ENCODE peak calls at places on chromosome 13, in seven cellular contexts. I is upper lobe of right lung, H is colonic mucosa, O is left ventricle myocardium inferior, P is uterus, Q is body of pancreas, Y is hepatocyte. F is an unnamed sample. For H3K4me1, the result is how much of the 10 kb centered on the place peaks cover.

GRCh38 chr13:37701306-37701705 is 102.7 kb upstream of the POSTN start:
- DNase-seq in I (no peak), H (no peak), O (no peak), P (no peak), Q (no peak), Y (no peak), F (no peak)

GRCh38 chr13:37316935-37317334 is 211.5 kb upstream of the CSNK1A1L start:
- DNase-seq in I (no peak), H (no peak), O (no peak), P (no peak), Q (no peak), Y (no peak), F (no peak)

GRCh38 chr13:77980592-77980991 is 62.0 kb upstream of the EDNRB start:
- DNase-seq in I (no peak), H (no peak), O (no peak), P (no peak), Q (no peak), Y (peak), F (no peak)

GRCh38 chr13:113641426-113641825 is 16.6 kb downstream of the ATP4B start:
- DNase-seq in I (no peak), H (no peak), O (peak), P (no peak), Q (peak), Y (no peak), F (no peak)

GRCh38 chr13:63910406-63910957 is 2494.8 kb upstream of the PCDH20 start:
- DNase-seq in I (no peak), H (no peak), O (no peak), P (no peak), Q (peak), Y (peak), F (no peak)

GRCh38 chr13:109211616-109212015 is 574.8 kb downstream of the IRS2 start:
- DNase-seq in I (no peak), H (no peak), O (no peak), P (no peak), Q (no peak), Y (no peak), F (no peak)

GRCh38 chr13:94416454-94417080 is 62.9 kb downstream of the DCT start:
- DNase-seq in I (no peak), H (no peak), O (no peak), P (no peak), Q (peak), Y (peak), F (no peak)

GRCh38 chr13:97125810-97126738 is 96.1 kb upstream of the MBNL2 start:
- DNase-seq in I (no peak), H (no peak), O (peak), P (peak), Q (no peak), Y (peak), F (no peak)

GRCh38 chr13:39144391-39144790 is 106.1 kb downstream of the NHLRC3 start:
- DNase-seq in I (no peak), H (no peak), O (no peak), P (no peak), Q (no peak), Y (no peak), F (no peak)

GRCh38 chr13:44653261-44653660 is 77.1 kb upstream of the TSC22D1 start:
- DNase-seq in I (no peak), H (no peak), O (no peak), P (no peak), Q (no peak), Y (no peak), F (no peak)

GRCh38 chr13:41458939-41459753 is 1.8 kb downstream of the RGCC start:
- DNase-seq in I (peak), H (peak), O (peak), P (no peak), Q (peak), Y (peak), F (peak)

GRCh38 chr13:24184855-24185254 is 24.3 kb downstream of the SPATA13 start:
- DNase-seq in I (no peak), H (no peak), O (no peak), P (no peak), Q (peak), Y (no peak), F (no peak)

GRCh38 chr13:23711355-23711754 is 141.1 kb downstream of the TNFRSF19 start:
- DNase-seq in I (no peak), H (no peak), O (no peak), P (no peak), Q (no peak), Y (no peak), F (no peak)

GRCh38 chr13:23828866-23829265 is 60.3 kb downstream of the MIPEP start:
- DNase-seq in I (no peak), H (no peak), O (no peak), P (no peak), Q (no peak), Y (no peak), F (no peak)

GRCh38 chr13:44652223-44652622 is 76.1 kb upstream of the TSC22D1 start:
- DNase-seq in I (no peak), H (no peak), O (no peak), P (no peak), Q (no peak), Y (no peak), F (no peak)

GRCh38 chr13:76848596-76848995 is 37.6 kb downstream of the KCTD12 start:
- DNase-seq in I (peak), H (no peak), O (peak), P (peak), Q (no peak), Y (no peak), F (no peak)

GRCh38 chr13:93730780-93731179 is 504.2 kb downstream of the GPC6 start:
- DNase-seq in I (no peak), H (no peak), O (no peak), P (no peak), Q (no peak), Y (no peak), F (no peak)

GRCh38 chr13:109297628-109298027 is 488.8 kb downstream of the IRS2 start:
- DNase-seq in I (no peak), H (no peak), O (no peak), P (no peak), Q (no peak), Y (no peak), F (no peak)

GRCh38 chr13:71864981-71865857 is 1.8 kb downstream of the DACH1 start:
- DNase-seq in I (peak), H (peak), O (peak), P (peak), Q (peak), Y (peak), F (peak)

GRCh38 chr13:21022694-21023325 is 38.6 kb downstream of the LATS2 start:
- DNase-seq in I (no peak), H (no peak), O (no peak), P (no peak), Q (no peak), Y (no peak), F (no peak)

GRCh38 chr13:35839746-35840273 is 291.4 kb downstream of the DCLK1 start:
- DNase-seq in I (no peak), H (no peak), O (no peak), P (no peak), Q (no peak), Y (no peak), F (no peak)

GRCh38 chr13:113724780-113725315 is 34.2 kb upstream of the TMEM255B start:
- DNase-seq in I (peak), H (peak), O (peak), P (peak), Q (peak), Y (peak), F (peak)

GRCh38 chr13:46812398-46812797 is 15.4 kb upstream of the ESD start:
- DNase-seq in I (no peak), H (no peak), O (no peak), P (no peak), Q (no peak), Y (no peak), F (no peak)

GRCh38 chr13:101552797-101553196 is 100.3 kb downstream of the ITGBL1 start:
- DNase-seq in I (no peak), H (no peak), O (no peak), P (no peak), Q (no peak), Y (no peak), F (no peak)

GRCh38 chr13:23407996-23408395 is 25.5 kb downstream of the SACS start:
- DNase-seq in I (no peak), H (no peak), O (no peak), P (no peak), Q (no peak), Y (no peak), F (no peak)

GRCh38 chr13:51444922-51445321 is 7.9 kb downstream of the INTS6 start:
- DNase-seq in I (no peak), H (no peak), O (no peak), P (no peak), Q (no peak), Y (no peak), F (no peak)

GRCh38 chr13:36418022-36418805 is 14.1 kb upstream of the CCNA1 start:
- DNase-seq in I (no peak), H (no peak), O (no peak), P (no peak), Q (no peak), Y (no peak), F (no peak)

GRCh38 chr13:40668335-40668734 is 1.9 kb upstream of the FOXO1 start:
- DNase-seq in I (no peak), H (peak), O (peak), P (peak), Q (no peak), Y (peak), F (peak)

GRCh38 chr13:71801781-71802180 is 65.2 kb downstream of the DACH1 start:
- DNase-seq in I (no peak), H (no peak), O (no peak), P (no peak), Q (no peak), Y (no peak), F (no peak)

GRCh38 chr13:29758591-29759114 is 91.8 kb downstream of the UBL3 start:
- DNase-seq in I (peak), H (peak), O (no peak), P (no peak), Q (peak), Y (no peak), F (no peak)
- H3K27ac ChIP-seq in I (no peak), H (no peak), O (no peak), P (no peak), Q (no peak), Y (no peak), F (no peak)

DNA sequence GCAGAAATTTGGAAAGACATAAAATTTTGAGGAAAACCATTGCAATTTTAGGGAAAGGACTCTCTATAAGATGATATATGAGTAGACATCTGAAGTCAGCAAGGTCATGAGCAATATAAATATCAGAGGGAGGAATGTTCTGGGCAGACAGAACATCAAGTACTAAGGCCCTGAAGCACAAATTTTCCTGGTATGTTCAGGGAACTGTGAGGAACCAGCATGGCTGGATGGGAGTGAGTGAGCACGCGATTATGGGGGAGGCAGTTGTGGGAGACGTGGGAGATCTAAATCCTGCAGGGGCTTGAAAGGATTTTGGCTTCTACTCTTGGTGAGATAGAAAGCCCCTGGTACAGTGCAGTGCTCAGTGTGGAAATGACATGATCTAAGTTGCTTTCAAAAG is 112.0 kb downstream of the TBC1D4 start:
- DNase-seq in I (no peak), H (no peak), O (no peak), P (peak), Q (no peak), Y (no peak), F (no peak)
- H3K4me1 ChIP-seq in I (under half), H (under half), O (half or more), P (under half), Q (under half), Y (under half), F (under half)

GRCh38 chr13:98143157-98143553 is 261 bp downstream of the FARP1 start:
- DNase-seq in I (peak), H (no peak), O (peak), P (peak), Q (no peak), Y (no peak), F (peak)

GRCh38 chr13:98141509-98141908 is 1.4 kb upstream of the FARP1 start:
- DNase-seq in I (no peak), H (no peak), O (no peak), P (no peak), Q (no peak), Y (no peak), F (no peak)

GRCh38 chr13:98143601-98144500 is 957 bp downstream of the FARP1 start:
- DNase-seq in I (peak), H (peak), O (peak), P (peak), Q (peak), Y (peak), F (peak)

GRCh38 chr13:98141938-98142426 is 912 bp upstream of the FARP1 start:
- DNase-seq in I (no peak), H (peak), O (peak), P (no peak), Q (peak), Y (peak), F (peak)

DNA sequence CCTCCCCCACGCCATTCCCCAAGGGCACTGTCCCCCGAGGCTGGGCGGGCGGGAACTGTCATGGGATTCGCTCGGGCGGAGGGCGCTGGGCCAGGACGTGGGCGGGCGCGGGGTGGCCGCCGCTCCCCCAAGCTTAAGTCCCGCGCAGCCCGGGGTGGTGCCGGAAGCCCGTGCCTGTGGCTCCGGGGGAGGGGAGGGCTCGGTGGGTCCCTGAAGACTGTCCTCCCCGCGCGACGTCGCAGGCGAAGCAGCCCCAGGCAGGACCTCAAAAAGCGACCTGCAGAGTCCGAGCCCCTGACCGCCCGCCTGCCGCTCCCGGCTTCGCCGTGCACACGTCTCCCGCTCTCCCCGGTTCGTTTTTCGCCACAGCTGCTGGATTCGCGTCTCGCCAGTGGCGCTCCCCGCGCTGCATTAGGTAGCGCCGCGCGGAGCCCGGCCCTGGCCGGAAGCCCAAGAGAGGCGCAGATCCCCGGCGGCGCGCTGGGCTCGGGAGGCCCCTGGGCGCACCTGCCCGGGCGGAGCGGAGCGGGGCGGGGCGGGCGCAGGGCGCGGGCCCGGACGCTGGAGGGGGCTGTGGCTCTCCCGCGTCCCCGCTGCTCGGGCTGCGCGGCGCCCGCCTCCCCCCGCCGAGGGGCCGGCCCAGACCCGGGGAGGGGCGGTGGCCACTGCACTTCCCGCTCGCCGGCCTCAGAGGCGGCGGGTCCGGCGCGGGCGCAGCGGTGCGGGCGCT is at the start of gene FARP1:
- DNase-seq in I (peak), H (peak), O (peak), P (peak), Q (peak), Y (peak), F (peak)
- TF ChIP-seq CTCF in I (peak), H (no peak), O (peak), P (peak), Q (peak), Y (peak), F (peak)

DNA sequence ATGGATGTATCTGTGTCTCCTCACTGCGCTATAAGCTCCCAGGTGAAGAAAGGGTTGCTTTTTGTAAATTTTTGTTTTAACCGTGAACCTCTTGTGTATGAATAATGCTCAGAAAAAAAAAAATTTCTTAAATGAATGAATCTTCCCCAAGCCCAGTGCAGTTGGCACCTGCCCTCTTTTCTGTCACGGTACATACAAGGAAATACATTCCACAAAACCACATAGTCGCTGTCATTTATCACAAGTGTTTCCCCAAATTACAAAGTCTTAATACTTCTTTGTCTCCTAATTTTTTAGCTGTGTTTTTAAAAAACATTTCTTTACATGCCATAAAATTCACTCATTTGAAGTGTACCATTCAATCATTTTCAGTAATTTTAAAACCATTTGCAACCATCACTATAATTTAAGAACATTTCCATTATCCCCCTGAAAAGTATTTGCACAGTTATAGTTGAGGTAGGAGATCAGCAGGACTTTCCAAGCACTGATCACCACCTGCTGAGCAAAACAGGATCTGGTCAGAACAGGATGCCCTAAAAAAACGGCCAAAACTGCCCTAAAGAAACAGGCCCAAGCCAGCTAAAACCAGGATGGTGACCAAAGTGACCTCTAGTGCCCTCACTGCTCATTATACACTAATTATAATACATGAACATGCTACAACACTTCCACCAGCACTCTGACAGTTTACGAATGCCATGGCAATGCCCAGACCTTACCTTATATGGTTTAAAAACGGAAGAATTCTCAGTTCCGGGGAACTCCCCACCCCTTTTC is 1.2 kb upstream of the TEX30 start:
- DNase-seq in I (no peak), H (no peak), O (no peak), P (no peak), Q (no peak), Y (no peak), F (no peak)
- H3K27ac ChIP-seq in I (no peak), H (no peak), O (no peak), P (no peak), Q (peak), Y (no peak), F (peak)

F was measured in heart right ventricle.